ENCODE peak calls at places on chromosomes 12 and 14, in nine cellular contexts. One of them, this sample, is unnamed.
A peak's percentile ranks its signal among the peaks of the same experiment; 100 is the strongest.

GRCh38 chr14:77498120-77498979 is at the start of gene ISM2:
- DNase-seq in AG04450: no peak
- DNase-seq in heart right ventricle: no peak
- DNase-seq in mucosa of gallbladder: peak; percentile 16
- DNase-seq in CD4-positive, alpha-beta T cell: no peak
- DNase-seq in CD8-positive, alpha-beta memory T cell: peak; percentile 4
- DNase-seq in HT1080: no peak
- DNase-seq in activated CD8-positive, alpha-beta memory T cell treated with anti-CD3 and anti-CD28 coated beads, Interleukin-2, amount 10 ng/mL, durations not matched to agents 7 days and 5 days: peak; percentile 64
- DNase-seq in Calu3: peak; percentile 36
- DNase-seq in this sample: peak; percentile 34

GRCh38 chr14:104091061-104091926 is 5.8 kb downstream of the ASPG start:
- DNase-seq in AG04450: no peak
- DNase-seq in heart right ventricle: no peak
- DNase-seq in mucosa of gallbladder: no peak
- DNase-seq in CD4-positive, alpha-beta T cell: no peak
- DNase-seq in CD8-positive, alpha-beta memory T cell: no peak
- DNase-seq in HT1080: no peak
- DNase-seq in activated CD8-positive, alpha-beta memory T cell treated with anti-CD3 and anti-CD28 coated beads, Interleukin-2, amount 10 ng/mL, durations not matched to agents 7 days and 5 days: no peak
- DNase-seq in Calu3: no peak
- DNase-seq in this sample: no peak

GRCh38 chr12:110917467-110917866 is 2.9 kb downstream of the MYL2 start:
- DNase-seq in AG04450: no peak
- DNase-seq in heart right ventricle: no peak
- DNase-seq in mucosa of gallbladder: no peak
- DNase-seq in CD4-positive, alpha-beta T cell: no peak
- DNase-seq in CD8-positive, alpha-beta memory T cell: no peak
- DNase-seq in HT1080: peak; percentile 87
- DNase-seq in activated CD8-positive, alpha-beta memory T cell treated with anti-CD3 and anti-CD28 coated beads, Interleukin-2, amount 10 ng/mL, durations not matched to agents 7 days and 5 days: no peak
- DNase-seq in Calu3: peak; percentile 23
- DNase-seq in this sample: peak; percentile 20

GRCh38 chr12:62530596-62530995 is 64.0 kb downstream of the MON2 start:
- DNase-seq in AG04450: peak; percentile 85
- DNase-seq in heart right ventricle: no peak
- DNase-seq in mucosa of gallbladder: no peak
- DNase-seq in CD4-positive, alpha-beta T cell: no peak
- DNase-seq in CD8-positive, alpha-beta memory T cell: no peak
- DNase-seq in HT1080: peak; percentile 6
- DNase-seq in activated CD8-positive, alpha-beta memory T cell treated with anti-CD3 and anti-CD28 coated beads, Interleukin-2, amount 10 ng/mL, durations not matched to agents 7 days and 5 days: no peak
- DNase-seq in Calu3: no peak
- DNase-seq in this sample: peak; percentile 66

GRCh38 chr12:40010899-40011774 is 94.7 kb downstream of the SLC2A13 start:
- DNase-seq in AG04450: peak; percentile 36
- DNase-seq in heart right ventricle: peak; percentile 75
- DNase-seq in mucosa of gallbladder: peak; percentile 64
- DNase-seq in CD4-positive, alpha-beta T cell: peak; percentile 42
- DNase-seq in CD8-positive, alpha-beta memory T cell: peak; percentile 32
- DNase-seq in HT1080: peak; percentile 68
- DNase-seq in activated CD8-positive, alpha-beta memory T cell treated with anti-CD3 and anti-CD28 coated beads, Interleukin-2, amount 10 ng/mL, durations not matched to agents 7 days and 5 days: peak; percentile 72
- DNase-seq in Calu3: peak; percentile 54
- DNase-seq in this sample: peak; percentile 85

GRCh38 chr14:94317259-94317658 is 5.9 kb downstream of the SERPINA6 start:
- DNase-seq in AG04450: no peak
- DNase-seq in heart right ventricle: no peak
- DNase-seq in mucosa of gallbladder: peak; percentile 73
- DNase-seq in CD4-positive, alpha-beta T cell: no peak
- DNase-seq in CD8-positive, alpha-beta memory T cell: no peak
- DNase-seq in HT1080: no peak
- DNase-seq in activated CD8-positive, alpha-beta memory T cell treated with anti-CD3 and anti-CD28 coated beads, Interleukin-2, amount 10 ng/mL, durations not matched to agents 7 days and 5 days: no peak
- DNase-seq in Calu3: no peak
- DNase-seq in this sample: no peak

GRCh38 chr12:12267801-12268200 is 957 bp upstream of the LRP6 start:
- DNase-seq in AG04450: no peak
- DNase-seq in heart right ventricle: no peak
- DNase-seq in mucosa of gallbladder: no peak
- DNase-seq in CD4-positive, alpha-beta T cell: no peak
- DNase-seq in CD8-positive, alpha-beta memory T cell: no peak
- DNase-seq in HT1080: no peak
- DNase-seq in activated CD8-positive, alpha-beta memory T cell treated with anti-CD3 and anti-CD28 coated beads, Interleukin-2, amount 10 ng/mL, durations not matched to agents 7 days and 5 days: no peak
- DNase-seq in Calu3: no peak
- DNase-seq in this sample: no peak

GRCh38 chr12:3646561-3647241 is 106.2 kb downstream of the CRACR2A start:
- DNase-seq in AG04450: no peak
- DNase-seq in heart right ventricle: no peak
- DNase-seq in mucosa of gallbladder: no peak
- DNase-seq in CD4-positive, alpha-beta T cell: no peak
- DNase-seq in CD8-positive, alpha-beta memory T cell: no peak
- DNase-seq in HT1080: no peak
- DNase-seq in activated CD8-positive, alpha-beta memory T cell treated with anti-CD3 and anti-CD28 coated beads, Interleukin-2, amount 10 ng/mL, durations not matched to agents 7 days and 5 days: no peak
- DNase-seq in Calu3: no peak
- DNase-seq in this sample: no peak

GRCh38 chr14:57479197-57479596 is 14.5 kb downstream of the CCDC198 start:
- DNase-seq in AG04450: no peak
- DNase-seq in heart right ventricle: no peak
- DNase-seq in mucosa of gallbladder: no peak
- DNase-seq in CD4-positive, alpha-beta T cell: no peak
- DNase-seq in CD8-positive, alpha-beta memory T cell: no peak
- DNase-seq in HT1080: no peak
- DNase-seq in activated CD8-positive, alpha-beta memory T cell treated with anti-CD3 and anti-CD28 coated beads, Interleukin-2, amount 10 ng/mL, durations not matched to agents 7 days and 5 days: no peak
- DNase-seq in Calu3: no peak
- DNase-seq in this sample: no peak

GRCh38 chr14:89681086-89682018 is 264.3 kb upstream of the FOXN3 start:
- DNase-seq in AG04450: no peak
- DNase-seq in heart right ventricle: no peak
- DNase-seq in mucosa of gallbladder: no peak
- DNase-seq in CD4-positive, alpha-beta T cell: no peak
- DNase-seq in CD8-positive, alpha-beta memory T cell: no peak
- DNase-seq in HT1080: no peak
- DNase-seq in activated CD8-positive, alpha-beta memory T cell treated with anti-CD3 and anti-CD28 coated beads, Interleukin-2, amount 10 ng/mL, durations not matched to agents 7 days and 5 days: peak; percentile 57
- DNase-seq in Calu3: no peak
- DNase-seq in this sample: no peak

GRCh38 chr12:18454330-18454729 is 193.0 kb downstream of the PIK3C2G start:
- DNase-seq in AG04450: no peak
- DNase-seq in heart right ventricle: no peak
- DNase-seq in mucosa of gallbladder: no peak
- DNase-seq in CD4-positive, alpha-beta T cell: no peak
- DNase-seq in CD8-positive, alpha-beta memory T cell: no peak
- DNase-seq in HT1080: peak; percentile 1
- DNase-seq in activated CD8-positive, alpha-beta memory T cell treated with anti-CD3 and anti-CD28 coated beads, Interleukin-2, amount 10 ng/mL, durations not matched to agents 7 days and 5 days: no peak
- DNase-seq in Calu3: no peak
- DNase-seq in this sample: no peak

GRCh38 chr12:63306476-63306875 is 155.5 kb upstream of the AVPR1A start:
- DNase-seq in AG04450: no peak
- DNase-seq in heart right ventricle: no peak
- DNase-seq in mucosa of gallbladder: no peak
- DNase-seq in CD4-positive, alpha-beta T cell: no peak
- DNase-seq in CD8-positive, alpha-beta memory T cell: no peak
- DNase-seq in HT1080: no peak
- DNase-seq in activated CD8-positive, alpha-beta memory T cell treated with anti-CD3 and anti-CD28 coated beads, Interleukin-2, amount 10 ng/mL, durations not matched to agents 7 days and 5 days: no peak
- DNase-seq in Calu3: no peak
- DNase-seq in this sample: no peak

GRCh38 chr12:15899282-15899870 is 11.8 kb upstream of the DERA start:
- DNase-seq in AG04450: no peak
- DNase-seq in heart right ventricle: no peak
- DNase-seq in mucosa of gallbladder: no peak
- DNase-seq in CD4-positive, alpha-beta T cell: no peak
- DNase-seq in CD8-positive, alpha-beta memory T cell: no peak
- DNase-seq in HT1080: peak; percentile 15
- DNase-seq in activated CD8-positive, alpha-beta memory T cell treated with anti-CD3 and anti-CD28 coated beads, Interleukin-2, amount 10 ng/mL, durations not matched to agents 7 days and 5 days: no peak
- DNase-seq in Calu3: no peak
- DNase-seq in this sample: peak; percentile 54

GRCh38 chr12:49649445-49649844 is 26.1 kb downstream of the PRPF40B start:
- DNase-seq in AG04450: no peak
- DNase-seq in heart right ventricle: no peak
- DNase-seq in mucosa of gallbladder: no peak
- DNase-seq in CD4-positive, alpha-beta T cell: no peak
- DNase-seq in CD8-positive, alpha-beta memory T cell: no peak
- DNase-seq in HT1080: no peak
- DNase-seq in activated CD8-positive, alpha-beta memory T cell treated with anti-CD3 and anti-CD28 coated beads, Interleukin-2, amount 10 ng/mL, durations not matched to agents 7 days and 5 days: no peak
- DNase-seq in Calu3: no peak
- DNase-seq in this sample: no peak